ENCODE peak calls at places on chromosomes 2 and 18, in four cellular contexts. L is IMR-90, Y is H1, K is H9. B is an unnamed sample.

GRCh38 chr2:41432459-41432858 is 615.4 kb upstream of the PKDCC start:
- DNase-seq in L (no peak), Y (no peak), K (no peak), B (no peak)

GRCh38 chr2:67515538-67515937 is 118.4 kb downstream of the ETAA1 start:
- DNase-seq in L (no peak), Y (no peak), K (no peak), B (no peak)

GRCh38 chr2:216211141-216211540 is 102.0 kb downstream of the XRCC5 start:
- DNase-seq in L (no peak), Y (no peak), K (no peak), B (peak; percentile 41)

GRCh38 chr18:33699372-33699771 is 121.4 kb downstream of the ASXL3 start:
- DNase-seq in L (no peak), Y (no peak), K (no peak), B (no peak)

GRCh38 chr2:12313445-12314118 is 403.2 kb upstream of the TRIB2 start:
- DNase-seq in L (no peak), Y (no peak), K (no peak), B (no peak)

GRCh38 chr2:42868096-42868495 is 75.7 kb upstream of the HAAO start:
- DNase-seq in L (no peak), Y (no peak), K (no peak), B (no peak)

GRCh38 chr2:40403233-40403841 is 48.6 kb downstream of the SLC8A1 start:
- DNase-seq in L (peak; percentile 91), Y (no peak), K (no peak), B (peak; percentile 20)

GRCh38 chr2:134504586-134505336 is 214.0 kb downstream of the TMEM163 start:
- DNase-seq in L (no peak), Y (no peak), K (no peak), B (no peak)

GRCh38 chr2:124919296-124919695 is 894.2 kb downstream of the CNTNAP5 start:
- DNase-seq in L (no peak), Y (no peak), K (no peak), B (no peak)

GRCh38 chr2:83221258-83221657 is 1237.8 kb downstream of the SUCLG1 start:
- DNase-seq in L (peak; percentile 0), Y (no peak), K (no peak), B (no peak)

GRCh38 chr2:58614259-58614658 is 373.1 kb upstream of the FANCL start:
- DNase-seq in L (no peak), Y (no peak), K (no peak), B (no peak)

GRCh38 chr18:2522112-2522511 is 49.2 kb downstream of the METTL4 start:
- DNase-seq in L (no peak), Y (no peak), K (no peak), B (no peak)

GRCh38 chr2:184927040-184927439 is 328.7 kb downstream of the ZNF804A start:
- DNase-seq in L (no peak), Y (no peak), K (no peak), B (no peak)

GRCh38 chr2:70526126-70526525 is 27.5 kb downstream of the TGFA start:
- DNase-seq in L (no peak), Y (no peak), K (no peak), B (no peak)

GRCh38 chr2:9231291-9232165 is 24.9 kb downstream of the ASAP2 start:
- DNase-seq in L (no peak), Y (peak; percentile 36), K (no peak), B (peak; percentile 67)

GRCh38 chr18:8283901-8284585 is 325.2 kb upstream of the RAB12 start:
- DNase-seq in L (peak; percentile 74), Y (no peak), K (no peak), B (no peak)

GRCh38 chr18:58819051-58819450 is 45.6 kb upstream of the ZNF532 start:
- DNase-seq in L (no peak), Y (no peak), K (no peak), B (no peak)

GRCh38 chr2:118221952-118222594 is 133.8 kb downstream of the INSIG2 start:
- DNase-seq in L (peak; percentile 76), Y (peak; percentile 52), K (peak; percentile 38), B (peak; percentile 49)

GRCh38 chr2:42367835-42368234 is 6.8 kb upstream of the COX7A2L start:
- DNase-seq in L (peak; percentile 12), Y (no peak), K (no peak), B (no peak)

GRCh38 chr2:83003555-83003954 is 1455.5 kb downstream of the SUCLG1 start:
- DNase-seq in L (no peak), Y (no peak), K (no peak), B (no peak)

GRCh38 chr18:8088626-8089025 is 520.6 kb upstream of the RAB12 start:
- DNase-seq in L (no peak), Y (no peak), K (no peak), B (no peak)

GRCh38 chr2:173028671-173029070 is 47.0 kb upstream of the MAP3K20 start:
- DNase-seq in L (peak; percentile 88), Y (no peak), K (no peak), B (no peak)

GRCh38 chr2:55581435-55581834 is 36.0 kb downstream of the PPP4R3B start:
- DNase-seq in L (no peak), Y (no peak), K (no peak), B (no peak)

GRCh38 chr2:152171733-152172132 is 3.8 kb downstream of the STAM2 start:
- DNase-seq in L (no peak), Y (no peak), K (no peak), B (no peak)

GRCh38 chr2:15159751-15160177 is 401.4 kb downstream of the NBAS start:
- DNase-seq in L (peak; percentile 66), Y (no peak), K (no peak), B (no peak)

GRCh38 chr2:8684421-8684884 is 2.6 kb downstream of the ID2 start:
- DNase-seq in L (peak; percentile 47), Y (no peak), K (no peak), B (no peak)

GRCh38 chr18:48827321-48828200 is 123.2 kb downstream of the SMAD7 start:
- DNase-seq in L (peak; percentile 73), Y (peak; percentile 62), K (peak; percentile 74), B (no peak)

GRCh38 chr18:7349181-7349837 is 118.4 kb downstream of the LRRC30 start:
- DNase-seq in L (no peak), Y (no peak), K (no peak), B (peak; percentile 56)

GRCh38 chr2:184481862-184482261 is 116.5 kb upstream of the ZNF804A start:
- DNase-seq in L (no peak), Y (no peak), K (no peak), B (no peak)

GRCh38 chr2:162477011-162477410 is 133.1 kb downstream of the GCA start:
- DNase-seq in L (no peak), Y (no peak), K (no peak), B (no peak)

GRCh38 chr2:241983571-241984270 is 114.2 kb downstream of the RTP5 start:
- DNase-seq in L (no peak), Y (no peak), K (peak; percentile 20), B (no peak)
- H3K14ac ChIP-seq in L (no peak overlapping the region), Y (no peak overlapping the region), K (no peak overlapping the region), B (no peak overlapping the region)

GRCh38 chr2:1517786-1518500 is 104.7 kb downstream of the TPO start:
- DNase-seq in L (no peak), Y (no peak), K (no peak), B (no peak)

GRCh38 chr2:1515073-1515430 is 101.8 kb downstream of the TPO start:
- DNase-seq in L (no peak), Y (no peak), K (no peak), B (no peak)

GRCh38 chr2:1516798-1517060 is 103.5 kb downstream of the TPO start:
- DNase-seq in L (no peak), Y (no peak), K (no peak), B (no peak)

GRCh38 chr2:1514391-1515072 is 101.3 kb downstream of the TPO start:
- DNase-seq in L (no peak), Y (no peak), K (no peak), B (no peak)

DNA sequence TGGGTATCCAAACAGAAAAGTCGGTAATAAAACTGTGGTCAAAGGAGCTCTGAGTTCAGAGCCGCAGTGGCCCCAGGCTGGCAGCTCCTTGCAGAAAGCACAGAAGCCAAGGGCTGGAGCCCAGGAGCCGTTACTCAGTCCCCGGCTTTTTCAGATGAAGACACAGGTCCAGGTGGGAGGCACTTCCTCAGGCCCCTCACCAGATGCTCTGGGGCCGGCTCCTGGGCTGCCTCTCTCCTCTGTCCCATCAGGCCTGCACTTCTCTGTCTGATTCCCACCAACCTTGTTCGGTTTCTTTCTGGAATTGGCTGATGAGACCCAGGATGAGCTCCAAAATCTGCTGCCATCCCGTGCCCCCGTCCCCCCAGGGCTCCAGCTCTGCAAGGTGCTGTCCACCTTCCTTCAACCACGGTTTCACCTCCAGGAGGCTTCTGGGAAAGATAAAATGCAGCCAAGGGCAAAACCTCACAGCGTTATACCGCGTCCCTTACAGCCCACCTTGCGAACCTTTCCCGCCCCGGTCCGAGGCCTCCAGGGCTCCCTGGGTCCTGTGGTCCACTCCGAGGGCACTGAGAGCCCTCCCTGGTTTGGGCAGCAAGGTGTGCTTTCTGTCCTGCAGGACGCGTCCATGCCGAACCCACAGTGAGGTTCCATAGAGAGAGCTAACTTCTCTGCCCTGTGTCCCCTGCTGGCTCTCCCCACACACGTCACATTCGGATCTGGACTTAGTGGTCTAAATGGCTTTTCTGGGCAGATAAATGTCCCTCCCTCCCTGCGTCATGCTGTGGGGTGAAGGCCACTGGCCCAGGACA is 102.9 kb downstream of the TPO start:
- DNase-seq in L (no peak), Y (no peak), K (no peak), B (no peak)
- H3K14ac ChIP-seq in L (no peak overlapping the region), Y (no peak overlapping the region), K (no peak overlapping the region), B (no peak overlapping the region)

DNA sequence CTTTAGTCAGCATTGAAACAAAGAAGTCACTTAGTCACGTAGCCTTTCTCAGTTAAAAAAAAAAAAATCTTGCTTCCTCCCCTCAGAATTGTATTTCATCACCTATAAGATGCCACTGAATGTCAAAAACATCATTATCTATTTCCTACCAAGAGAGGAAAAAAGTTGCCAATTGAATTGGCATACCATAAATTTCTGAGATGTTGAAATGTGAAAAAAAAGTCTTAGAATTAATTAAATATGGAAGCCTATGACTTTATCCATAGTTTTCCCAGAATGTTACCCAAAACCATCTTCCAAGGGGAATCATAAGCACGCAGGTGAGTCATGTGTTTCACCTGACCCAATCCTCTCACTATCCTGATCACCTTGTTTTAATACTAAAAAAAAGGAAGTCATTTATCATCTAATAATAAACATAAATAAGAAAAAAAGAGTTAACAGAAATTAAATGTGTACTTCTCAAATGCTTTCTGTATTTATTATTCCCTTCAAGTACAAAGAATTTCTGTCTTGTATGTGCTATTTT is 205.7 kb downstream of the TCF4 start:
- DNase-seq in L (no peak), Y (no peak), K (no peak), B (no peak)
- H3K14ac ChIP-seq in L (no peak overlapping the region), Y (no peak overlapping the region), K (no peak overlapping the region), B (no peak overlapping the region)

DNA sequence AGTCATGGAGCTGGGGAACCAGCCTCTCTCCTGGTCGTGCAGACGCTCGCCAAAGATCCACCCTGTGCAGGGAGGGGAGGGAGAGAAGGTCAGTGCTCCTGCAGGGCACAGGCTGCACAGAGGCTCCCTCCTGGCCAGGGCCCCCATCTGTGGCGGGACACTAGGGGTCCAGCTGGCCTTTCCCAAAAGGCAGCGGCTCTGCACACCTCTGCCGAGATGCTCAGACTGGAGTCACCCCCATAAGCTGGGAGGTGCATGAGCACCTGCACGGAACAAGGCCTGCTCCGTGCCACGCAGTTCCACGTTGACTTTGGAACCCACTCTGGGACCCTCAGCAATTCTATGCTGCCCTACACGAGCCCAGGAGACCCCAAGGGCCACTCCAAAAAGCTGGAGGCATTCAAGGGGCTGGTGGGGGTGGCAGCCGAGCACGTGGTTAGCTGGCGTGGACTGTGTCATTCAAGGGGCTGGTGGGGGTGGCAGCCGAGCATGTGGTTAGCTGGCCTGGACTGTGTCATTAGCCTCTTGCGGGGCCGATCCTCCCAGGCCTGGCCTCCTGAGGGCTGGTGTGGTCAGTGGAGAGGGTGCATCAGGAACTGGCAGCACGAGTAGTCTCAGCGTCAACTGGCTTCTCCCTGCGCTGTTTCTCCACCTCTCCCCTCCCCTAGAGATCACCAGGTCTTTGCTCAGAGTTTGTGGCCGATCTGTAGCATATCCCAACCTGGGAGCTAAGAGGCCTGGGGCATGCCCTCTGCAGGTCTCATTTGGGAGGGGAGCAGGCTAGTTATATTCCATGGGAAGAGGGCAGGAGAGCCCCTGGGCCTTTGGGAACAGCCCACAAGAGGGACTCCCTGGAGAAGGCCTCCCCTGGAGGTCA is 9.8 kb downstream of the SNORC start:
- DNase-seq in L (no peak), Y (no peak), K (no peak), B (no peak)
- H3K14ac ChIP-seq in L (no peak overlapping the region), Y (no peak overlapping the region), K (no peak overlapping the region), B (no peak overlapping the region)

B was measured in trophoblast cell.